ENCODE peak calls at places on chromosomes 2 and 18, in six cellular contexts. T, N, W, I, L and F are unnamed samples.

GRCh38 chr2:231800493-231801091 is 14.3 kb downstream of the COPS7B start:
- DNase-seq in I (peak), L (peak), T (no peak), W (no peak), N (peak), F (no peak)

GRCh38 chr2:217790195-217790594 is 212.6 kb downstream of the TNS1 start:
- DNase-seq in W (no peak), L (no peak), I (peak), N (no peak), T (no peak), F (no peak)

GRCh38 chr2:237665713-237666143 is 38.3 kb downstream of the LRRFIP1 start:
- DNase-seq in I (peak), W (no peak), T (no peak), L (no peak), N (no peak), F (no peak)

GRCh38 chr2:178008636-178009289 is 63.8 kb downstream of the PDE11A start:
- DNase-seq in W (no peak), L (peak), T (no peak), I (no peak), N (peak), F (peak)

GRCh38 chr2:223235986-223236385 is 184.0 kb downstream of the KCNE4 start:
- DNase-seq in L (no peak), N (no peak), W (no peak), I (no peak), T (no peak), F (peak)

GRCh38 chr18:24674236-24675004 is 214.0 kb downstream of the HRH4 start:
- DNase-seq in T (no peak), W (no peak), L (no peak), N (no peak), I (no peak), F (no peak)

GRCh38 chr2:122019729-122020128 is 264.3 kb downstream of the TSN start:
- DNase-seq in T (no peak), N (no peak), W (no peak), L (no peak), I (no peak), F (peak)

GRCh38 chr2:38793511-38793910 is 15.5 kb downstream of the GEMIN6 start:
- DNase-seq in N (no peak), L (no peak), I (no peak), T (no peak), W (no peak), F (no peak)

GRCh38 chr2:151900261-151900660 is 72.0 kb upstream of the ARL5A start:
- DNase-seq in L (no peak), N (no peak), I (no peak), W (no peak), T (no peak), F (no peak)

GRCh38 chr2:31349684-31350083 is 64.9 kb downstream of the XDH start:
- DNase-seq in N (no peak), T (no peak), W (no peak), L (no peak), I (no peak), F (no peak)

GRCh38 chr18:24341361-24341760 is 56.3 kb downstream of the OSBPL1A start:
- DNase-seq in T (no peak), I (no peak), N (no peak), W (no peak), L (no peak), F (no peak)

GRCh38 chr2:26438526-26438925 is 36.8 kb downstream of the DRC1 start:
- DNase-seq in N (peak), I (no peak), T (peak), W (no peak), L (peak), F (peak)

GRCh38 chr2:84959494-84960156 is 11.3 kb upstream of the KCMF1 start:
- DNase-seq in W (no peak), L (peak), N (no peak), T (no peak), I (peak), F (no peak)

GRCh38 chr2:226995625-226996041 is 159.8 kb downstream of the RHBDD1 start:
- DNase-seq in T (peak), I (no peak), L (peak), W (no peak), N (peak), F (peak)

GRCh38 chr18:73793386-73793785 is 354.2 kb downstream of the FBXO15 start:
- DNase-seq in N (no peak), T (no peak), W (no peak), L (peak), I (no peak), F (no peak)

GRCh38 chr2:134371041-134371440 is 117.2 kb downstream of the MGAT5 start:
- DNase-seq in N (no peak), L (no peak), T (no peak), I (no peak), W (no peak), F (no peak)

GRCh38 chr2:68734688-68735525 is at the start of gene ARHGAP25:
- DNase-seq in I (no peak), L (no peak), N (no peak), W (peak), T (no peak), F (no peak)

GRCh38 chr2:205684871-205685313 is 2.6 kb downstream of the NRP2 start:
- DNase-seq in L (no peak), I (peak), N (peak), W (no peak), T (no peak), F (no peak)

GRCh38 chr2:228447266-228447915 is 265.9 kb upstream of the SPHKAP start:
- DNase-seq in T (no peak), I (no peak), L (no peak), N (no peak), W (no peak), F (no peak)

GRCh38 chr18:58456625-58457024 is 172.3 kb downstream of the ALPK2 start:
- DNase-seq in I (no peak), L (no peak), T (no peak), W (no peak), N (no peak), F (no peak)